ENCODE peak calls at places on chromosomes 12 and 14, in seven cellular contexts. J is MM.1S; W is heart left ventricle; P is spleen; D is Peyer's patch; X is CD4-positive, CD25-positive, alpha-beta regulatory T cell; L is neural progenitor cell. T is an unnamed sample. For H3K36me3, the result is how much of the 10 kb centered on the place peaks cover.

GRCh38 chr12:68896881-68897540 is 36.0 kb downstream of the CPM start:
- DNase-seq in J (no peak), L (no peak), W (no peak), D (no peak), X (no peak), P (no peak), T (no peak)

GRCh38 chr12:61781021-61781581 is 479.1 kb upstream of the USP15 start:
- DNase-seq in P (no peak), L (peak), W (no peak), X (no peak), D (no peak), J (no peak), T (no peak)

GRCh38 chr12:30959110-30959710 is 32.7 kb downstream of the TSPAN11 start:
- DNase-seq in D (no peak), P (no peak), L (no peak), J (no peak), X (no peak), W (no peak), T (no peak)

GRCh38 chr12:7142057-7142644 is 12.0 kb downstream of the CLSTN3 start:
- DNase-seq in D (peak), L (peak), J (peak), X (peak), W (no peak), P (peak), T (peak)

GRCh38 chr12:81450920-81451739 is 308.0 kb downstream of the PPFIA2 start:
- DNase-seq in X (no peak), W (peak), L (peak), J (peak), P (no peak), D (no peak), T (peak)

GRCh38 chr14:38065101-38065762 is 142.5 kb upstream of the SSTR1 start:
- DNase-seq in X (peak), L (no peak), J (no peak), W (no peak), D (peak), P (no peak), T (no peak)

GRCh38 chr12:52125499-52125900 is 46.0 kb downstream of the SMIM41 start:
- DNase-seq in W (no peak), X (no peak), D (no peak), J (no peak), P (peak), L (peak), T (no peak)

GRCh38 chr12:46276756-46277155 is 7.9 kb upstream of the SLC38A1 start:
- DNase-seq in L (no peak), J (no peak), W (no peak), P (no peak), X (no peak), D (no peak), T (no peak)

GRCh38 chr12:118034429-118035193 is 18.1 kb downstream of the RFC5 start:
- DNase-seq in W (no peak), X (no peak), D (no peak), P (no peak), J (peak), L (peak), T (peak)

GRCh38 chr12:66152732-66153131 is 17.1 kb downstream of the TMBIM4 start:
- DNase-seq in P (no peak), X (no peak), W (no peak), J (no peak), D (no peak), L (no peak), T (no peak)

GRCh38 chr14:84202486-84202885 is 1327.5 kb upstream of the FLRT2 start:
- DNase-seq in L (no peak), J (no peak), W (no peak), D (no peak), P (no peak), X (no peak), T (no peak)

GRCh38 chr12:28343687-28344086 is 153.4 kb downstream of the CCDC91 start:
- DNase-seq in X (no peak), J (no peak), L (no peak), W (no peak), P (no peak), D (no peak), T (no peak)

DNA sequence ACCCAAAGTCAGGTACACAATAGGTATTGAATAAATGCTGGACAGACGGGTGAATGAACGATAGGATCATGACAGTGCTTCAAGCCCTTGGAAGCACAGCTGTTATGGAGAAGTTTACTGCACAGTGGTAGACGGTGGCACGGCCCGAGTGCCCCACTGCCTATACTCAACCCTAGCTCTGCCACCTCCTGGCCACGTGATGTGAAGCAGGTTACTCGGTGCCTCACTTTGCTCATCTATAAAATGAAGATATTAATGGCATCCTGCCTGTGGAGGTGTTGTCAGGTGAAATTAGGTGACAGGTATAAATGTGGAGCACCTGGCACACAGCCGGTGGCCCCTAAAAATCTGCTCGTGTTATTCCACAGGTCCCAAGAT is 5.8 kb downstream of the ASB2 start:
- DNase-seq in D (peak), L (peak), W (no peak), X (peak), J (peak), P (peak), T (peak)
- H3K4me3 ChIP-seq in D (peak), L (no peak), W (peak), X (peak), J (peak), P (peak), T (no peak)

GRCh38 chr14:105221598-105222178 is 26.6 kb upstream of the BTBD6 start:
- DNase-seq in J (no peak), W (no peak), X (no peak), L (no peak), D (no peak), P (no peak), T (no peak)
- H3K27ac ChIP-seq in J (no peak), W (no peak), X (no peak), L (no peak), D (no peak), P (no peak), T (no peak)

GRCh38 chr12:80352476-80352875 is 91.6 kb upstream of the PTPRQ start:
- DNase-seq in J (no peak), P (no peak), D (no peak), W (no peak), X (no peak), L (peak), T (no peak)
- H3K36me3 ChIP-seq in J (under half), P (under half), D (under half), W (under half), X (under half), L (under half), T (under half)

GRCh38 chr14:36512585-36513003 is 7.4 kb downstream of the NKX2-1 start:
- DNase-seq in W (no peak), X (no peak), D (no peak), L (no peak), J (no peak), P (no peak), T (no peak)
- H3K4me3 ChIP-seq in W (no peak), X (no peak), D (no peak), L (no peak), J (no peak), P (no peak), T (no peak)